ENCODE peak calls at places on chromosomes 3 and 15, in four cellular contexts. One of them, this sample, is unnamed.

GRCh38 chr15:68419301-68420175 is 12.4 kb downstream of the ITGA11 start:
- DNase-seq in fibroblast of the conjunctiva: no peak
- DNase-seq in coronary artery: peak
- DNase-seq in pancreas: no peak
- DNase-seq in this sample: no peak

GRCh38 chr3:180421221-180421620 is 180.7 kb upstream of the TTC14 start:
- DNase-seq in fibroblast of the conjunctiva: no peak
- DNase-seq in coronary artery: no peak
- DNase-seq in pancreas: no peak
- DNase-seq in this sample: no peak

GRCh38 chr3:124652009-124652408 is 78.2 kb upstream of the UMPS start:
- DNase-seq in fibroblast of the conjunctiva: no peak
- DNase-seq in coronary artery: no peak
- DNase-seq in pancreas: no peak
- DNase-seq in this sample: no peak

GRCh38 chr3:53812434-53812833 is 33.8 kb downstream of the CHDH start:
- DNase-seq in fibroblast of the conjunctiva: no peak
- DNase-seq in coronary artery: peak
- DNase-seq in pancreas: no peak
- DNase-seq in this sample: no peak

GRCh38 chr15:70827721-70828120 is 26.2 kb downstream of the LARP6 start:
- DNase-seq in fibroblast of the conjunctiva: no peak
- DNase-seq in coronary artery: no peak
- DNase-seq in pancreas: no peak
- DNase-seq in this sample: no peak

GRCh38 chr15:49495993-49496747 is 73.1 kb downstream of the FGF7 start:
- DNase-seq in fibroblast of the conjunctiva: peak
- DNase-seq in coronary artery: no peak
- DNase-seq in pancreas: no peak
- DNase-seq in this sample: no peak

GRCh38 chr3:141039573-141039972 is 11.6 kb upstream of the SPSB4 start:
- DNase-seq in fibroblast of the conjunctiva: no peak
- DNase-seq in coronary artery: no peak
- DNase-seq in pancreas: no peak
- DNase-seq in this sample: no peak

GRCh38 chr3:112482675-112483074 is 16.6 kb downstream of the BTLA start:
- DNase-seq in fibroblast of the conjunctiva: no peak
- DNase-seq in coronary artery: no peak
- DNase-seq in pancreas: no peak
- DNase-seq in this sample: no peak

GRCh38 chr3:140384028-140384771 is 293.7 kb upstream of the TRIM42 start:
- DNase-seq in fibroblast of the conjunctiva: no peak
- DNase-seq in coronary artery: no peak
- DNase-seq in pancreas: peak
- DNase-seq in this sample: no peak